ENCODE peak calls at places on chromosomes 13 and 19, in seven cellular contexts. One of them, this sample, is unnamed.

GRCh38 chr13:31945202-31945978 is 86.2 kb upstream of the FRY start:
- DNase-seq in stomach: peak; percentile 67
- DNase-seq in naive thymus-derived CD4-positive, alpha-beta T cell: no peak
- DNase-seq in esophagus squamous epithelium: no peak
- DNase-seq in PC-3: peak; percentile 79
- DNase-seq in AG04450: no peak
- DNase-seq in substantia nigra: no peak
- DNase-seq in this sample: peak; percentile 76

GRCh38 chr13:90511903-90512302 is 835.6 kb upstream of the MIR17HG start:
- DNase-seq in stomach: no peak
- DNase-seq in naive thymus-derived CD4-positive, alpha-beta T cell: no peak
- DNase-seq in esophagus squamous epithelium: no peak
- DNase-seq in PC-3: no peak
- DNase-seq in AG04450: no peak
- DNase-seq in substantia nigra: no peak
- DNase-seq in this sample: no peak

GRCh38 chr13:93318538-93318937 is 91.9 kb downstream of the GPC6 start:
- DNase-seq in stomach: no peak
- DNase-seq in naive thymus-derived CD4-positive, alpha-beta T cell: no peak
- DNase-seq in esophagus squamous epithelium: no peak
- DNase-seq in PC-3: peak; percentile 21
- DNase-seq in AG04450: no peak
- DNase-seq in substantia nigra: no peak
- DNase-seq in this sample: no peak

GRCh38 chr19:38523319-38523718 is 89.8 kb downstream of the RYR1 start:
- DNase-seq in stomach: no peak
- DNase-seq in naive thymus-derived CD4-positive, alpha-beta T cell: no peak
- DNase-seq in esophagus squamous epithelium: no peak
- DNase-seq in PC-3: no peak
- DNase-seq in AG04450: no peak
- DNase-seq in substantia nigra: no peak
- DNase-seq in this sample: no peak

GRCh38 chr13:29640665-29641064 is 45.2 kb upstream of the SLC7A1 start:
- DNase-seq in stomach: no peak
- DNase-seq in naive thymus-derived CD4-positive, alpha-beta T cell: no peak
- DNase-seq in esophagus squamous epithelium: no peak
- DNase-seq in PC-3: no peak
- DNase-seq in AG04450: no peak
- DNase-seq in substantia nigra: no peak
- DNase-seq in this sample: no peak

GRCh38 chr13:108322206-108322824 is 52.8 kb downstream of the TNFSF13B start:
- DNase-seq in stomach: no peak
- DNase-seq in naive thymus-derived CD4-positive, alpha-beta T cell: peak; percentile 48
- DNase-seq in esophagus squamous epithelium: no peak
- DNase-seq in PC-3: peak; percentile 60
- DNase-seq in AG04450: peak; percentile 4
- DNase-seq in substantia nigra: no peak
- DNase-seq in this sample: peak; percentile 43

GRCh38 chr19:1705367-1705766 is 47.9 kb upstream of the ONECUT3 start:
- DNase-seq in stomach: no peak
- DNase-seq in naive thymus-derived CD4-positive, alpha-beta T cell: no peak
- DNase-seq in esophagus squamous epithelium: no peak
- DNase-seq in PC-3: no peak
- DNase-seq in AG04450: no peak
- DNase-seq in substantia nigra: no peak
- DNase-seq in this sample: no peak

GRCh38 chr13:111219306-111219705 is 101.1 kb upstream of the TEX29 start:
- DNase-seq in stomach: no peak
- DNase-seq in naive thymus-derived CD4-positive, alpha-beta T cell: no peak
- DNase-seq in esophagus squamous epithelium: no peak
- DNase-seq in PC-3: no peak
- DNase-seq in AG04450: peak; percentile 74
- DNase-seq in substantia nigra: no peak
- DNase-seq in this sample: no peak

GRCh38 chr13:98581971-98582702 is 5.2 kb upstream of the STK24 start:
- DNase-seq in stomach: no peak
- DNase-seq in naive thymus-derived CD4-positive, alpha-beta T cell: no peak
- DNase-seq in esophagus squamous epithelium: no peak
- DNase-seq in PC-3: peak; percentile 14
- DNase-seq in AG04450: no peak
- DNase-seq in substantia nigra: no peak
- DNase-seq in this sample: no peak

GRCh38 chr13:94703271-94703670 is 9.1 kb downstream of the SOX21 start:
- DNase-seq in stomach: no peak
- DNase-seq in naive thymus-derived CD4-positive, alpha-beta T cell: no peak
- DNase-seq in esophagus squamous epithelium: no peak
- DNase-seq in PC-3: no peak
- DNase-seq in AG04450: no peak
- DNase-seq in substantia nigra: no peak
- DNase-seq in this sample: no peak

GRCh38 chr13:97696921-97697320 is 256.6 kb upstream of the IPO5 start:
- DNase-seq in stomach: no peak
- DNase-seq in naive thymus-derived CD4-positive, alpha-beta T cell: no peak
- DNase-seq in esophagus squamous epithelium: no peak
- DNase-seq in PC-3: no peak
- DNase-seq in AG04450: no peak
- DNase-seq in substantia nigra: no peak
- DNase-seq in this sample: no peak

GRCh38 chr13:39349391-39349790 is 253.6 kb downstream of the LHFPL6 start:
- DNase-seq in stomach: no peak
- DNase-seq in naive thymus-derived CD4-positive, alpha-beta T cell: no peak
- DNase-seq in esophagus squamous epithelium: no peak
- DNase-seq in PC-3: no peak
- DNase-seq in AG04450: no peak
- DNase-seq in substantia nigra: no peak
- DNase-seq in this sample: no peak

GRCh38 chr13:44719857-44720671 is 143.9 kb upstream of the TSC22D1 start:
- DNase-seq in stomach: no peak
- DNase-seq in naive thymus-derived CD4-positive, alpha-beta T cell: no peak
- DNase-seq in esophagus squamous epithelium: no peak
- DNase-seq in PC-3: peak; percentile 74
- DNase-seq in AG04450: peak; percentile 30
- DNase-seq in substantia nigra: no peak
- DNase-seq in this sample: no peak

GRCh38 chr13:40238761-40239160 is 427.7 kb downstream of the FOXO1 start:
- DNase-seq in stomach: no peak
- DNase-seq in naive thymus-derived CD4-positive, alpha-beta T cell: no peak
- DNase-seq in esophagus squamous epithelium: no peak
- DNase-seq in PC-3: no peak
- DNase-seq in AG04450: no peak
- DNase-seq in substantia nigra: no peak
- DNase-seq in this sample: no peak

GRCh38 chr13:37047846-37048245 is 11.6 kb downstream of the SUPT20H start:
- DNase-seq in stomach: no peak
- DNase-seq in naive thymus-derived CD4-positive, alpha-beta T cell: no peak
- DNase-seq in esophagus squamous epithelium: no peak
- DNase-seq in PC-3: no peak
- DNase-seq in AG04450: no peak
- DNase-seq in substantia nigra: no peak
- DNase-seq in this sample: no peak

GRCh38 chr19:53357821-53358581 is 7.5 kb upstream of the ZNF525 start:
- DNase-seq in stomach: no peak
- DNase-seq in naive thymus-derived CD4-positive, alpha-beta T cell: no peak
- DNase-seq in esophagus squamous epithelium: no peak
- DNase-seq in PC-3: no peak
- DNase-seq in AG04450: no peak
- DNase-seq in substantia nigra: no peak
- DNase-seq in this sample: no peak

GRCh38 chr19:44696939-44697669 is 1.8 kb upstream of the CEACAM16 start:
- DNase-seq in stomach: no peak
- DNase-seq in naive thymus-derived CD4-positive, alpha-beta T cell: no peak
- DNase-seq in esophagus squamous epithelium: no peak
- DNase-seq in PC-3: no peak
- DNase-seq in AG04450: no peak
- DNase-seq in substantia nigra: no peak
- DNase-seq in this sample: no peak

GRCh38 chr13:101523732-101524131 is 71.3 kb downstream of the ITGBL1 start:
- DNase-seq in stomach: no peak
- DNase-seq in naive thymus-derived CD4-positive, alpha-beta T cell: no peak
- DNase-seq in esophagus squamous epithelium: no peak
- DNase-seq in PC-3: peak; percentile 67
- DNase-seq in AG04450: peak; percentile 7
- DNase-seq in substantia nigra: no peak
- DNase-seq in this sample: no peak

GRCh38 chr13:109481046-109481445 is 305.3 kb downstream of the IRS2 start:
- DNase-seq in stomach: no peak
- DNase-seq in naive thymus-derived CD4-positive, alpha-beta T cell: no peak
- DNase-seq in esophagus squamous epithelium: no peak
- DNase-seq in PC-3: no peak
- DNase-seq in AG04450: no peak
- DNase-seq in substantia nigra: no peak
- DNase-seq in this sample: no peak

GRCh38 chr19:36916991-36917390 is 859 bp downstream of the ZNF568 start:
- DNase-seq in stomach: no peak
- DNase-seq in naive thymus-derived CD4-positive, alpha-beta T cell: no peak
- DNase-seq in esophagus squamous epithelium: no peak
- DNase-seq in PC-3: no peak
- DNase-seq in AG04450: no peak
- DNase-seq in substantia nigra: peak; percentile 1
- DNase-seq in this sample: no peak

GRCh38 chr13:98279473-98280175 is 102.6 kb upstream of the RNF113B start:
- DNase-seq in stomach: no peak
- DNase-seq in naive thymus-derived CD4-positive, alpha-beta T cell: peak; percentile 10
- DNase-seq in esophagus squamous epithelium: no peak
- DNase-seq in PC-3: no peak
- DNase-seq in AG04450: no peak
- DNase-seq in substantia nigra: no peak
- DNase-seq in this sample: no peak

GRCh38 chr13:43675577-43675976 is 111.2 kb downstream of the ENOX1 start:
- DNase-seq in stomach: no peak
- DNase-seq in naive thymus-derived CD4-positive, alpha-beta T cell: no peak
- DNase-seq in esophagus squamous epithelium: no peak
- DNase-seq in PC-3: no peak
- DNase-seq in AG04450: no peak
- DNase-seq in substantia nigra: no peak
- DNase-seq in this sample: no peak

GRCh38 chr19:18437481-18438330 is at the start of gene ISYNA1:
- DNase-seq in stomach: peak; percentile 62
- DNase-seq in naive thymus-derived CD4-positive, alpha-beta T cell: peak; percentile 37
- DNase-seq in esophagus squamous epithelium: no peak
- DNase-seq in PC-3: peak; percentile 28
- DNase-seq in AG04450: no peak
- DNase-seq in substantia nigra: no peak
- DNase-seq in this sample: no peak

GRCh38 chr19:28943651-28944050 is 269.3 kb downstream of the UQCRFS1 start:
- DNase-seq in stomach: no peak
- DNase-seq in naive thymus-derived CD4-positive, alpha-beta T cell: no peak
- DNase-seq in esophagus squamous epithelium: no peak
- DNase-seq in PC-3: no peak
- DNase-seq in AG04450: no peak
- DNase-seq in substantia nigra: no peak
- DNase-seq in this sample: no peak

GRCh38 chr13:29497137-29497654 is 98.3 kb downstream of the SLC7A1 start:
- DNase-seq in stomach: no peak
- DNase-seq in naive thymus-derived CD4-positive, alpha-beta T cell: no peak
- DNase-seq in esophagus squamous epithelium: no peak
- DNase-seq in PC-3: no peak
- DNase-seq in AG04450: peak; percentile 60
- DNase-seq in substantia nigra: no peak
- DNase-seq in this sample: no peak

GRCh38 chr13:113152894-113153809 is 5.3 kb upstream of the PROZ start:
- DNase-seq in stomach: peak; percentile 49
- DNase-seq in naive thymus-derived CD4-positive, alpha-beta T cell: peak; percentile 33
- DNase-seq in esophagus squamous epithelium: no peak
- DNase-seq in PC-3: peak; percentile 18
- DNase-seq in AG04450: no peak
- DNase-seq in substantia nigra: peak; percentile 45
- DNase-seq in this sample: no peak
- H3K27ac ChIP-seq in stomach: peak overlapping the region; percentile 77
- H3K27ac ChIP-seq in naive thymus-derived CD4-positive, alpha-beta T cell: peak overlapping the region; percentile 68
- H3K27ac ChIP-seq in esophagus squamous epithelium: peak overlapping the region; percentile 74
- H3K27ac ChIP-seq in PC-3: no peak overlapping the region
- H3K27ac ChIP-seq in AG04450: peak overlapping the region; percentile 65
- H3K27ac ChIP-seq in substantia nigra: peak overlapping the region; percentile 50
- H3K27ac ChIP-seq in this sample: peak overlapping the region; percentile 69

DNA sequence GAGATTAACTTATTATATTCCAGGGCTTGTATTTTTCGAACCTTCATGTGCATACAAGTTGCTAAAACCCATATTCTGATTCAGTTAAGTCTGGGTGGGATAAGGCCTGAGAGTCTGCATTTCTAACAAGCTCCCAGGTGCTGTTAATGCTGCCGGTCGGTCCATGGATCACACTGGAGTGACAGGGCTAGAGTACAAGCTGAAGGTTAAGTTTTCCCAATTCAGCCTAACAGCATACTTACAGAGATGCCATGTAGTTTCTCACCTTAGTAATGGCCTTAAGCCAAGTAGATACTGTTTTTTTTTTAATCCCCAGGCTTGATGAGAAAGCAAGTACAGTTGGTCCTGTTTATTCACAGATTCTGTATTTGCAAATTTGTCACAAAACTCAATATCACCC is 875.3 kb downstream of the PCDH9 start:
- DNase-seq in stomach: no peak
- DNase-seq in naive thymus-derived CD4-positive, alpha-beta T cell: no peak
- DNase-seq in esophagus squamous epithelium: no peak
- DNase-seq in PC-3: no peak
- DNase-seq in AG04450: no peak
- DNase-seq in substantia nigra: no peak
- DNase-seq in this sample: no peak
- H3K27ac ChIP-seq in stomach: no peak overlapping the region
- H3K27ac ChIP-seq in naive thymus-derived CD4-positive, alpha-beta T cell: no peak overlapping the region
- H3K27ac ChIP-seq in esophagus squamous epithelium: no peak overlapping the region
- H3K27ac ChIP-seq in PC-3: no peak overlapping the region
- H3K27ac ChIP-seq in AG04450: no peak overlapping the region
- H3K27ac ChIP-seq in substantia nigra: no peak overlapping the region
- H3K27ac ChIP-seq in this sample: no peak overlapping the region

GRCh38 chr19:4991996-4992698 is 23.2 kb downstream of the KDM4B start:
- DNase-seq in stomach: no peak
- DNase-seq in naive thymus-derived CD4-positive, alpha-beta T cell: no peak
- DNase-seq in esophagus squamous epithelium: no peak
- DNase-seq in PC-3: no peak
- DNase-seq in AG04450: no peak
- DNase-seq in substantia nigra: no peak
- DNase-seq in this sample: no peak
- H3K27ac ChIP-seq in stomach: no peak overlapping the region
- H3K27ac ChIP-seq in naive thymus-derived CD4-positive, alpha-beta T cell: no peak overlapping the region
- H3K27ac ChIP-seq in esophagus squamous epithelium: no peak overlapping the region
- H3K27ac ChIP-seq in PC-3: no peak overlapping the region
- H3K27ac ChIP-seq in AG04450: no peak overlapping the region
- H3K27ac ChIP-seq in substantia nigra: no peak overlapping the region
- H3K27ac ChIP-seq in this sample: no peak overlapping the region

DNA sequence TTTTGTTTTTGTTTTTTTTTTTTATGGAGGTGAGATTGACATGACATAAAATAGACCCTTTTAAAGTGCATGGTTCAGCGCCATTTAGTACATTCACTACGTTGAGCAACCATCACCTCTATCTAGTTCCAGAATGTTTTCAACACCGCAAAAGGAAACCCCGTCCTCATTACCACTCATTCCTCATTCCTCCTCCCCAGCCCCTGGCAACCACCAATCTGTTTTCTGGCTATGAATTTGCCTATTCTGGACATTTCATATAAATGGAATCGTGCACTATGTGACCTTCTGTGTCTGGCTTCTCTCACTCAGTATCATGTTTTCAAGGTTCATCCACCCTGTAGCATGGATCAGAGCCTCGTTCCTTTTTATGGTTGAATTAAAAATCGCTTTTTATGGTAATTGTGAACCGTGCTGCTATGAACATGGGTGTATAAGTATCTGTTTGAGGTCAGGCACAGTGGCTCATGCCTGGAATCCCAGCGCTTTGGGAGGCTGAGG is 9.9 kb upstream of the ADGRE5 start:
- DNase-seq in stomach: no peak
- DNase-seq in naive thymus-derived CD4-positive, alpha-beta T cell: no peak
- DNase-seq in esophagus squamous epithelium: no peak
- DNase-seq in PC-3: no peak
- DNase-seq in AG04450: no peak
- DNase-seq in substantia nigra: no peak
- DNase-seq in this sample: no peak
- H3K27ac ChIP-seq in stomach: peak overlapping the region; percentile 79
- H3K27ac ChIP-seq in naive thymus-derived CD4-positive, alpha-beta T cell: peak overlapping the region; percentile 99
- H3K27ac ChIP-seq in esophagus squamous epithelium: peak overlapping the region; percentile 83
- H3K27ac ChIP-seq in PC-3: no peak overlapping the region
- H3K27ac ChIP-seq in AG04450: no peak overlapping the region
- H3K27ac ChIP-seq in substantia nigra: no peak overlapping the region
- H3K27ac ChIP-seq in this sample: no peak overlapping the region

This sample was measured in RWPE1.